ENCODE peak calls at places on chromosomes 3 and 15, in four cellular contexts. R is K562, W is GM12878, T is H1. F is an unnamed sample.

GRCh38 chr15:59543721-59544547 is 67.6 kb upstream of the GCNT3 start:
- DNase-seq in R (peak), W (peak), T (no peak), F (no peak)

GRCh38 chr15:52558196-52558595 is 10.6 kb downstream of the ARPP19 start:
- DNase-seq in R (no peak), W (peak), T (no peak), F (no peak)

GRCh38 chr3:194686816-194687637 is 1.3 kb downstream of the FAM43A start:
- DNase-seq in R (no peak), W (no peak), T (peak), F (no peak)

GRCh38 chr15:68715111-68715510 is 105.6 kb downstream of the ANP32A start:
- DNase-seq in R (no peak), W (no peak), T (no peak), F (no peak)

GRCh38 chr3:55246016-55246415 is 241.1 kb downstream of the WNT5A start:
- DNase-seq in R (no peak), W (no peak), T (no peak), F (no peak)

GRCh38 chr15:97993310-97993738 is 32.8 kb downstream of the ARRDC4 start:
- DNase-seq in R (peak), W (no peak), T (no peak), F (no peak)

GRCh38 chr3:17740703-17741102 is 1.7 kb downstream of the TBC1D5 start:
- DNase-seq in R (peak), W (no peak), T (no peak), F (peak)

GRCh38 chr15:39581501-39582285 is 814 bp downstream of the THBS1 start:
- DNase-seq in R (peak), W (no peak), T (no peak), F (peak)

GRCh38 chr3:185555101-185555501 is 2.7 kb upstream of the LIPH start:
- DNase-seq in R (peak), W (no peak), T (no peak), F (no peak)

GRCh38 chr3:177441813-177442646 is 244.7 kb upstream of the TBL1XR1 start:
- DNase-seq in R (no peak), W (peak), T (no peak), F (no peak)

GRCh38 chr3:51675201-51675611 is 4.2 kb downstream of the TEX264 start:
- DNase-seq in R (no peak), W (no peak), T (no peak), F (no peak)

GRCh38 chr3:73364517-73364916 is 260.2 kb downstream of the PDZRN3 start:
- DNase-seq in R (no peak), W (no peak), T (no peak), F (no peak)

GRCh38 chr3:14148041-14148985 is 23.5 kb downstream of the TMEM43 start:
- DNase-seq in R (no peak), W (no peak), T (peak), F (peak)

GRCh38 chr3:107962946-107963345 is 127.9 kb downstream of the CD47 start:
- DNase-seq in R (no peak), W (no peak), T (no peak), F (no peak)

GRCh38 chr3:27715863-27716262 is 6.3 kb downstream of the EOMES start:
- DNase-seq in R (no peak), W (no peak), T (no peak), F (no peak)

GRCh38 chr3:98596902-98597500 is 3.6 kb upstream of the CPOX start:
- DNase-seq in R (no peak), W (peak), T (no peak), F (peak)

GRCh38 chr3:98341758-98342157 is 11.9 kb upstream of the OR5K4 start:
- DNase-seq in R (no peak), W (no peak), T (no peak), F (no peak)

GRCh38 chr3:33360136-33360825 is 79.9 kb downstream of the UBP1 start:
- DNase-seq in R (no peak), W (no peak), T (no peak), F (peak)

GRCh38 chr15:94070341-94071275 is 160.8 kb upstream of the MCTP2 start:
- DNase-seq in R (no peak), W (no peak), T (peak), F (no peak)

GRCh38 chr3:159814161-159814560 is 174.5 kb upstream of the IL12A start:
- DNase-seq in R (no peak), W (no peak), T (no peak), F (no peak)

GRCh38 chr15:57994468-57995154 is 70.9 kb downstream of the ALDH1A2 start:
- DNase-seq in R (no peak), W (no peak), T (no peak), F (no peak)

GRCh38 chr3:48820626-48821324 is 26.9 kb downstream of the PRKAR2A start:
- DNase-seq in R (no peak), W (no peak), T (no peak), F (peak)

GRCh38 chr3:136414476-136414875 is 164.3 kb downstream of the PCCB start:
- DNase-seq in R (no peak), W (no peak), T (no peak), F (no peak)

GRCh38 chr3:11529281-11529680 is 114.4 kb downstream of the VGLL4 start:
- DNase-seq in R (no peak), W (no peak), T (no peak), F (no peak)

GRCh38 chr3:97952280-97952679 is 20.0 kb downstream of the RIOX2 start:
- DNase-seq in R (no peak), W (no peak), T (no peak), F (no peak)

GRCh38 chr15:78391781-78392180 is 46.2 kb upstream of the IREB2 start:
- DNase-seq in R (no peak), W (no peak), T (no peak), F (no peak)

GRCh38 chr3:25665646-25666136 is 984 bp upstream of the TOP2B start:
- DNase-seq in R (no peak), W (no peak), T (no peak), F (no peak)

GRCh38 chr3:122067214-122067550 is 12.0 kb downstream of the CD86 start:
- DNase-seq in R (no peak), W (no peak), T (no peak), F (no peak)

GRCh38 chr15:70113304-70113700 is 15.6 kb upstream of the TLE3 start:
- DNase-seq in R (no peak), W (no peak), T (no peak), F (no peak)

GRCh38 chr15:31477851-31478250 is 151.2 kb downstream of the KLF13 start:
- DNase-seq in R (no peak), W (no peak), T (no peak), F (no peak)

GRCh38 chr3:176939022-176939817 is 258.1 kb downstream of the TBL1XR1 start:
- DNase-seq in R (peak), W (peak), T (no peak), F (peak)

GRCh38 chr3:52102934-52103333 is 46.6 kb upstream of the DUSP7 start:
- DNase-seq in R (no peak), W (no peak), T (no peak), F (no peak)

GRCh38 chr3:115598216-115598615 is 25.1 kb upstream of the GAP43 start:
- DNase-seq in R (no peak), W (no peak), T (no peak), F (no peak)

GRCh38 chr15:41568350-41569017 is 9.5 kb downstream of the TYRO3 start:
- DNase-seq in R (peak), W (no peak), T (peak), F (peak)

GRCh38 chr15:41566121-41566885 is 7.3 kb downstream of the TYRO3 start:
- DNase-seq in R (peak), W (no peak), T (no peak), F (no peak)

GRCh38 chr15:41567870-41568269 is 8.9 kb downstream of the TYRO3 start:
- DNase-seq in R (no peak), W (no peak), T (peak), F (peak)

GRCh38 chr15:41565702-41566101 is 6.7 kb downstream of the TYRO3 start:
- DNase-seq in R (no peak), W (no peak), T (no peak), F (no peak)

GRCh38 chr15:41567261-41567660 is 8.2 kb downstream of the TYRO3 start:
- DNase-seq in R (no peak), W (no peak), T (no peak), F (no peak)
- TF ChIP-seq BRCA1 in R (no peak), W (no peak), T (no peak), F (no peak)

GRCh38 chr15:89068325-89068784 is 19.9 kb upstream of the ABHD2 start:
- DNase-seq in R (no peak), W (peak), T (no peak), F (no peak)
- TF ChIP-seq BRCA1 in R (no peak), W (no peak), T (no peak), F (no peak)

GRCh38 chr3:95002665-95003064 is 939.8 kb downstream of the NSUN3 start:
- DNase-seq in R (no peak), W (no peak), T (no peak), F (no peak)
- TF ChIP-seq BRCA1 in R (no peak), W (no peak), T (no peak), F (no peak)

GRCh38 chr15:67515557-67515956 is 5.4 kb upstream of the C15orf61 start:
- DNase-seq in R (no peak), W (no peak), T (no peak), F (no peak)
- TF ChIP-seq BRCA1 in R (no peak), W (no peak), T (no peak), F (no peak)

GRCh38 chr3:133237380-133237779 is 162.5 kb upstream of the BFSP2 start:
- DNase-seq in R (no peak), W (no peak), T (no peak), F (no peak)
- TF ChIP-seq BRCA1 in R (no peak), W (no peak), T (no peak), F (no peak)

DNA sequence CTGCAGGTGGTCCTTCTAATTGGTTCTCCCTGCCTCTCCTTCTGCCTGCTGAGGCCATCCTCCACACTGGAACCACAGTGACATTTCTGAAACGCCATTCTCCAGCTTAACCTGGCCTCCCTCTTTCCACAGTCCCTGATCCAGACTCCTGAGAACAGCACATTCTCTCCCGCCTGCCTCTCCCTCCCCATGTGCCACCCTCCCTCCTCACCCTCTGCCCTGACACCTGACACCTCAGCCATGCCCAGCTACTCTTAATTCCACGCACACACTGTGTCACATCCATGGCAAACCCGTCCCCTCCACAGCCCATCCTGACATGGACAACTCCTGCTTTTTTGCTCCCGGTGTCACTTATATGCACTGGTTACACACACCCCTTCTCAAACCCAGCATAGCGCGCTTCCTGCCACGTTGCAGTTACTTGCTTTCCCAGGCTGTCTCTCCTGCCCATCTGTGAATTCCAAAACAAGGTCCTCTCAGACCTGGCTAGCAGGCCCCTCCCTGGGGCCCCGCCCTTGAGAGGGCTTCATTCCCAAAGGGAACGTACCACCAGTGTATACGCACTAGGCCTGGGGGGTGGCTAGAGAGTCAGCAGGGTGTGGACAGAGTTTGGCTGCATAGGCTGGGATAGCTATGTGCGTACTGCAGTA is 92.7 kb upstream of the BLM start:
- DNase-seq in R (no peak), W (no peak), T (no peak), F (no peak)
- TF ChIP-seq BRCA1 in R (no peak), W (no peak), T (no peak), F (no peak)

GRCh38 chr3:128889139-128889894 is 9.9 kb downstream of the ACAD9 start:
- DNase-seq in R (no peak), W (no peak), T (no peak), F (no peak)
- TF ChIP-seq BRCA1 in R (no peak), W (no peak), T (no peak), F (no peak)

GRCh38 chr15:28133281-28133680 is 34.2 kb upstream of the OCA2 start:
- DNase-seq in R (no peak), W (no peak), T (no peak), F (no peak)
- TF ChIP-seq BRCA1 in R (no peak), W (no peak), T (no peak), F (no peak)

GRCh38 chr3:31885235-31885634 is 95.8 kb downstream of the OSBPL10 start:
- DNase-seq in R (no peak), W (no peak), T (no peak), F (no peak)

GRCh38 chr3:31882431-31882830 is 98.6 kb downstream of the OSBPL10 start:
- DNase-seq in R (no peak), W (no peak), T (no peak), F (no peak)

GRCh38 chr3:31880482-31881078 is 100.5 kb downstream of the OSBPL10 start:
- DNase-seq in R (no peak), W (no peak), T (no peak), F (no peak)

GRCh38 chr3:31884251-31884650 is 96.8 kb downstream of the OSBPL10 start:
- DNase-seq in R (no peak), W (no peak), T (no peak), F (no peak)

DNA sequence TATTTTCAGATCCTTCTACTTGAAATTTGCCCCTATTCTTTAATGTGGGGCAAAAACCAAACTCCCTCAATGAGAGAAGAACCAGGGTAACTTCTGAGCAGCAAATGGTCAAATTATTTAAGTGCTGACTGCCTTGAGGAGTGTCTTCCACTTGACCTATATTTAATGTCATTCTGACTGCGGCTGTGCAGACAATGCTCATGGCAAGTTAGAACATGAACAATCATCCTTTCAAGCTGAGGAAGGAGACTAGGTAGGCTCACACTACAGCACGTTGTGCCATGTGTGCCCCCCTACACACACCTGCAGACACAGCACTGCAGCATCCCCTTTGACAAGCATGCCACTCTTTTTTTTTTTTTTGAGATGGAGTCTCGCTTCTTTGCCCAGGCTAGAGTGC is 98.2 kb downstream of the OSBPL10 start:
- DNase-seq in R (no peak), W (no peak), T (no peak), F (no peak)
- TF ChIP-seq BRCA1 in R (no peak), W (no peak), T (no peak), F (no peak)